ENCODE peak calls at places on chromosomes 5 and 9, in eight cellular contexts. P is stimulated activated naive B cell treated with anti-CD40 and anti-IgM and Interleukin-4, amounts not matched to agents 10 μg/mL and 1 μg/mL and 100 μg/mL, for 72 hours; C is nucleus accumbens; E is Caki2; G is iris pigment epithelial cell; K is HepG2; W is germinal center; B is activated T-cell treated with anti-CD3 and anti-CD28 coated beads, Interleukin-2, amount 50 U/mL, for 72 hours. R is an unnamed sample.

GRCh38 chr5:172748341-172748843 is 22.6 kb downstream of the DUSP1 start:
- DNase-seq in P (no peak), C (no peak), E (no peak), G (peak), K (no peak), W (no peak), B (no peak), R (no peak)

GRCh38 chr5:119022017-119022745 is 33.8 kb upstream of the DTWD2 start:
- DNase-seq in P (no peak), C (no peak), E (peak), G (peak), K (no peak), W (peak), B (no peak), R (no peak)

GRCh38 chr9:121498487-121499176 is 1.0 kb downstream of the GGTA1 start:
- DNase-seq in P (no peak), C (no peak), E (peak), G (peak), K (no peak), W (peak), B (peak), R (no peak)

GRCh38 chr5:35201291-35201690 is 29.0 kb downstream of the PRLR start:
- DNase-seq in P (no peak), C (no peak), E (no peak), G (no peak), K (no peak), W (no peak), B (no peak), R (no peak)

GRCh38 chr5:73443725-73444498 is 4.7 kb downstream of the FOXD1 start:
- DNase-seq in P (no peak), C (no peak), E (no peak), G (no peak), K (no peak), W (no peak), B (no peak), R (no peak)

GRCh38 chr5:79036769-79037168 is 32.7 kb downstream of the DMGDH start:
- DNase-seq in P (no peak), C (no peak), E (no peak), G (no peak), K (no peak), W (no peak), B (no peak), R (no peak)

GRCh38 chr5:68465133-68465532 is 249.6 kb downstream of the PIK3R1 start:
- DNase-seq in P (no peak), C (no peak), E (no peak), G (no peak), K (no peak), W (no peak), B (peak), R (peak)

GRCh38 chr5:143304836-143305475 is 98.5 kb downstream of the NR3C1 start:
- DNase-seq in P (no peak), C (no peak), E (no peak), G (peak), K (no peak), W (no peak), B (no peak), R (no peak)

GRCh38 chr5:71528206-71528605 is 58.9 kb upstream of the MCCC2 start:
- DNase-seq in P (no peak), C (no peak), E (no peak), G (peak), K (no peak), W (no peak), B (no peak), R (no peak)

GRCh38 chr5:97142521-97143254 is at the start of gene LIX1:
- DNase-seq in P (no peak), C (peak), E (peak), G (peak), K (peak), W (peak), B (peak), R (peak)

GRCh38 chr9:134466869-134467616 is 140.8 kb downstream of the RXRA start:
- DNase-seq in P (no peak), C (no peak), E (no peak), G (no peak), K (no peak), W (no peak), B (no peak), R (no peak)

GRCh38 chr9:110801426-110801825 is 132.8 kb downstream of the MUSK start:
- DNase-seq in P (no peak), C (no peak), E (no peak), G (no peak), K (no peak), W (no peak), B (no peak), R (no peak)

GRCh38 chr5:32707394-32707997 is 3.6 kb upstream of the NPR3 start:
- DNase-seq in P (no peak), C (no peak), E (peak), G (peak), K (peak), W (no peak), B (no peak), R (no peak)

GRCh38 chr9:122378236-122378635 is 7.4 kb downstream of the PTGS1 start:
- DNase-seq in P (no peak), C (no peak), E (no peak), G (no peak), K (no peak), W (no peak), B (no peak), R (no peak)

GRCh38 chr9:113868501-113868900 is 7.6 kb upstream of the ZNF618 start:
- DNase-seq in P (no peak), C (no peak), E (no peak), G (no peak), K (no peak), W (no peak), B (no peak), R (no peak)

GRCh38 chr5:140251527-140251973 is 51.4 kb downstream of the PFDN1 start:
- DNase-seq in P (peak), C (no peak), E (peak), G (peak), K (no peak), W (peak), B (peak), R (peak)

GRCh38 chr9:100088202-100088601 is 10.6 kb downstream of the ERP44 start:
- DNase-seq in P (no peak), C (no peak), E (no peak), G (no peak), K (no peak), W (no peak), B (no peak), R (no peak)

GRCh38 chr9:93821307-93821703 is 133.8 kb downstream of the BARX1 start:
- DNase-seq in P (no peak), C (no peak), E (no peak), G (no peak), K (no peak), W (no peak), B (no peak), R (no peak)

GRCh38 chr5:144510845-144511580 is 340.3 kb downstream of the KCTD16 start:
- DNase-seq in P (no peak), C (no peak), E (no peak), G (no peak), K (peak), W (no peak), B (no peak), R (no peak)

GRCh38 chr9:99824378-99825157 is 2.9 kb downstream of the NR4A3 start:
- DNase-seq in P (peak), C (no peak), E (no peak), G (peak), K (peak), W (peak), B (peak), R (peak)

GRCh38 chr5:120794121-120794520 is 330.0 kb downstream of the PRR16 start:
- DNase-seq in P (no peak), C (no peak), E (no peak), G (peak), K (no peak), W (no peak), B (no peak), R (no peak)

GRCh38 chr9:20309209-20309608 is 313.1 kb downstream of the MLLT3 start:
- DNase-seq in P (no peak), C (no peak), E (no peak), G (no peak), K (no peak), W (no peak), B (no peak), R (no peak)

GRCh38 chr5:146388418-146388817 is 49.8 kb downstream of the POU4F3 start:
- DNase-seq in P (no peak), C (no peak), E (no peak), G (peak), K (no peak), W (no peak), B (no peak), R (no peak)

GRCh38 chr9:111974092-111974681 is 77.6 kb downstream of the UGCG start:
- DNase-seq in P (no peak), C (no peak), E (no peak), G (peak), K (no peak), W (no peak), B (no peak), R (no peak)

GRCh38 chr9:109101810-109102209 is 17.9 kb downstream of the TMEM245 start:
- DNase-seq in P (peak), C (no peak), E (peak), G (peak), K (no peak), W (no peak), B (peak), R (peak)

GRCh38 chr9:133731876-133732321 is 6.3 kb downstream of the SARDH start:
- DNase-seq in P (no peak), C (no peak), E (peak), G (peak), K (peak), W (no peak), B (no peak), R (no peak)

GRCh38 chr5:151115272-151115905 is 34.6 kb upstream of the TNIP1 start:
- DNase-seq in P (peak), C (peak), E (peak), G (peak), K (peak), W (peak), B (peak), R (peak)

R was measured in activated CD8-positive, alpha-beta T cell treated with anti-CD3 and anti-CD28 coated beads, Interleukin-2, amount 10 ng/mL, durations not matched to agents 7 days and 5 days.